ENCODE peak calls at places on chromosomes 12 and 14, in six cellular contexts. Z is IMR-90, D is endothelial cell of umbilical vein, I is A549, Y is stomach, E is erythroblast. V is an unnamed sample.

GRCh38 chr14:101478796-101479410 is 82.4 kb upstream of the DIO3 start:
- DNase-seq in Z (no peak), E (no peak), I (no peak), D (no peak), Y (peak), V (peak)

GRCh38 chr12:52975204-52975603 is 26.3 kb downstream of the KRT18 start:
- DNase-seq in D (no peak), Z (peak), Y (no peak), E (no peak), I (no peak), V (no peak)

GRCh38 chr14:51922624-51923023 is 62.2 kb downstream of the GNG2 start:
- DNase-seq in D (no peak), Z (peak), I (no peak), E (no peak), Y (no peak), V (peak)

GRCh38 chr14:22848391-22849164 is 12.2 kb downstream of the MMP14 start:
- DNase-seq in E (no peak), Y (peak), I (no peak), D (peak), Z (peak), V (peak)

GRCh38 chr14:105087963-105088811 is 23.0 kb upstream of the GPR132 start:
- DNase-seq in D (no peak), I (peak), Z (peak), Y (peak), E (no peak), V (peak)

GRCh38 chr12:45138609-45139008 is 77.3 kb upstream of the ANO6 start:
- DNase-seq in D (no peak), Y (no peak), E (no peak), Z (no peak), I (no peak), V (no peak)

GRCh38 chr12:55743131-55743921 is 404 bp downstream of the GDF11 start:
- DNase-seq in I (peak), Z (peak), Y (peak), D (peak), E (peak), V (peak)

GRCh38 chr14:29937116-29937515 is 9.5 kb upstream of the PRKD1 start:
- DNase-seq in D (no peak), Z (peak), I (peak), E (no peak), Y (no peak), V (no peak)

GRCh38 chr12:85803923-85804322 is 32.3 kb downstream of the RASSF9 start:
- DNase-seq in Z (no peak), I (no peak), Y (no peak), D (no peak), E (no peak), V (no peak)

GRCh38 chr12:72094490-72094889 is 155.8 kb downstream of the TPH2 start:
- DNase-seq in E (no peak), I (no peak), Y (no peak), Z (no peak), D (no peak), V (no peak)

GRCh38 chr12:65500121-65500846 is 221.8 kb downstream of the MSRB3 start:
- DNase-seq in E (no peak), I (no peak), Z (peak), D (peak), Y (no peak), V (no peak)

GRCh38 chr12:70660620-70661219 is 23.5 kb upstream of the PTPRB start:
- DNase-seq in E (peak), Z (peak), Y (no peak), I (peak), D (peak), V (no peak)
- TF ChIP-seq POLR2A in E (peak), Z (no peak), Y (no peak), I (no peak), D (no peak), V (no peak)

DNA sequence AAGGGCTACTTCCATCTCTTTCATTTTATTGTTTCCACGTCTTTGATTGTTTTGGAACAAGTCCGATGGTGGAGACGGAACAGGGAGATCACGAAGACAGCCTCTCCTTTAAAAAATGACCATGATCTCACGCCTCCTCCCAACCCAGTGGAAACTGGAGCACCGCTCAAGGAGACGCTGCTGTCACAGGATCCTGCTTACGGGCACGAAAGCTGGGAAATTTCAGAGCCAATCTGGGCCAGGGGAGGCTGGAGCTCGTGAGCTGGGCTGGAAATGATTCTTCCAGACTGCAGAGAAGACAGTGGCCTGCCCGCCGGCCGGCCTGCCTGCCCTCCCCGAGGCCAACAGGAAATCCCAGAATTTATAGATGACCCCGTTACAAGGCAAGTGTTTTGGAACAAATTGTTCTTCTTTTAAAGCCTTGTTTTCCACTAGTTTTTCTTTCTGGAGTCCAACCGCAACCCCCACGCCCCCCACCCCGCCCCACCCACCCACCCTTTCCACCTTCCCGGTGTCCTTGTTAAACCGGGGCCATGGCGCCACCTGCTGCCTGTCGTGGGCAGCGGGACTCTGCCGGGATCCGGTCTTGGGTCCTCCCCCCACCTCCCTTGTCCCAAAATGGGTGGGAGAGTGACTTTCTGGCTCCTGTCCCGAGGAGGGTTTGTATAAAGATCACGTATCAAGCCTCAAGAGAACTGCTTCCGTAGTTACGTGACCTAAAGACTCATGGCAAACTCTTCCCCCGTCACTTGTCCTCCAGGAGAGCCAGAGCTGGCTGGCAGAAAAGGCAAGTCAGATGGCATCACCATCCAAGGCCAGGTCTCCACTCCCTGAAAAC is 40.3 kb downstream of the MAP1LC3B2 start:
- DNase-seq in Z (peak), D (peak), I (peak), Y (peak), E (peak), V (peak)
- TF ChIP-seq POLR2A in Z (no peak), D (no peak), I (no peak), Y (no peak), E (no peak), V (no peak)

DNA sequence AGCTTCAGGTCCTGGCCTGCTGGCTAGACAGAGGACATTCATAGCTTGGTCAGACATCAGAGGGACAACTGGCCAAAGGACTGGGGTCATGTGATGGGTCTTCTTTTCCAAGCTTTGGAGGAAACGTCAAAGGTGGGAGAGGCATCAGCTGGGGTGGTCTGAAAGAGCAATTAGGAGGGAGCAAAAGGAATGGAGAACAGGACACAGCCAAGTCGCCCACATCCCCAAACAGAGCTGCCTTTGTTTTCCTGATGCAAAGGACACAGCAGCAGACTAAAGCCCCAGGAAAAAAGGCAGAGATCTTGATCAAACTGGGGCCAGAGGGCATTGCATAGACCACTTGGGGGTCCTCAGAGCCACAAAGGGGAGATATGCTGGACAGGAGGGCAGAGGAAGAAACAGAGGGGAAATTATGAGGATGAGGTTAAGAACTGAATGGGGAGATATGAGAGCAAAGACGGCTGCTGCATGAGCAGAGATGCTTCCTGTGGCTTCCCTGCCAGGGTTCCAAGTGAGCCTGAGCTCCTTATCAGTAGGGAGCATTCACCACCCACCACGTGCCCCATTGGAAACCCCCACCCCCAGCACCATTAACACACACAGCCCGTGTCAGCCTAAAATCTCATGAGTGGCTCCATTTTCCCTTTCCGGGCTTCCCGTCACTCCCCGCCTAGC is 62.4 kb downstream of the ANO2 start:
- DNase-seq in I (no peak), Y (no peak), D (no peak), E (no peak), Z (no peak), V (no peak)
- TF ChIP-seq POLR2A in I (no peak), Y (no peak), D (no peak), E (no peak), Z (no peak), V (no peak)

DNA sequence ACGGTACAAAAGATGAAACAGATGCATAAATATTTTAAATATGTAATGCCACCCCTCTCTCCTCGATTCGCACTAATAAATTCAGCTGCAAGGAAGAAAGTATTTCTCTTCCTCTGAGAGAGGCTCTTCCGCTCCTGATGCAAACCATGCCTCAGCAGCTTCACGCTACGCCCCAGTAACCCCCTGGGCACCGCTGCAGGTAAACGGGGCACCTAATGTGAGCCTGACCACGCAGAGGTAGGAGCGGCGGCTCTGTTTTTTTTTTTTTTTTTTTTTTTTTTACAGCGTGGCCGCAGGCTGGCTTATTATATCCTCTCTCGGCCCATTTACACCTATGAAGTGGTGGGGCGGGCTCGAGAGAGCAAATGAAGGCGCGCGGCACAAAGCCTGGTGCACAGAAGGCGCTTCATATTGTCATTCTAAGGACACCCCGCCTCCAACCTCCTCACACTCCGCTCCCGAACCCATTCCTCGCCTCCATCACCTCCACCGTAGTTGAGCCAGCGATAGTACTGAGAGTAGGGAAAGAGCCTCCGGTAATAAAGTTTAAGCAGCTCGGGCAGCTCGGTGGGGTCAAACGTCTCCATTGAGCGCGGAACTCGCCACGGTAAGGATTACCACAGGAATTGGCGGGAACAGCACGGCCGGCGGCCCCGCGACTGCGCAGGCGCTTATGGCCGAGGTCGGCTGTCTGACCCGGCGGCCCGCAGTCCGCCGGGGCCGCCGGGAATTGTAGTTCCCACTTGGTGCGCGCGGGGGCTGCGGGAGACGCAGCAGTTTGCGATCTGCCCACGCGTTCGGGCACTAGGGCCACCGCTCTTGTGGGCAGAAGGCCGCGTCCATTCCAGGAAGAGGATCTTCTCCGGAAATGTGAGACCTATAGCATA is at the start of gene PRIM1:
- DNase-seq in D (peak), I (peak), E (peak), Z (peak), Y (peak), V (peak)
- TF ChIP-seq POLR2A in D (peak), I (peak), E (peak), Z (no peak), Y (no peak), V (no peak)

DNA sequence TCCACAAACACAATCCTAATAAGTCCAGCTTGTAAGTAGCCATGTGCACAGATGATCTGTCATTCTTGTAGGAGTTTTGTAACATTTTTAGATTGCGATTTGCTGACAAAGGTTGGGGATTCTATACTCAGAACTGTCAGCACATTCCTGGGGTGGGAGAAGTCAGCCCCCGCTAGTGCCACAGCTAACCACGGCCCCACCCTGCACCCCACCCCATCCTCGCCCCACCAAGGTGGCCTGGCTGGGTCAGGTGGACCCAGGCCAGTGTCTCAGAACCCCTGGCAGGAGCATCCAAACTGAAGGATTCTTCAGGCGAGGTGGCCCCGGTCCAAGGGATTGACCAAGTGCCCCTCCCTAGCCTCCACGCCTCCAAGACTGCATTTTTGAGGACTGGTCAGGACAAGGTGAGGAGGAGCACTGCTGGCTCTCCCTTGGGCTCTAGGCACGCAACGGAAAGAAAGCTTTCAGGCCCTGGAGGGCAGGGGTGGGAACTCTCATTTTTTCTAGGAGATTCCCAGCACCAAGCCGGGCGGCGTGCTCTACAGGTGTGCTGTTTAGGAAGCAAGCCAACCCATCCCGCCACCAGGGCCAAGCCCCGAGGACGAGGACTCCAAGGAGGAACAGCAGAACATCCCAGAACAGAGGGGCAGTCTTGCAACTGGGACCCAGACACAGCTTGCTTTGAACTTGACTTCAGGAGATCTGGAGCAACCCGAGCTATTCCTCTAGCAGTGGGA is 172.8 kb downstream of the BCL11B start:
- DNase-seq in E (no peak), Z (no peak), I (no peak), D (no peak), Y (no peak), V (no peak)
- TF ChIP-seq POLR2A in E (no peak), Z (no peak), I (no peak), D (no peak), Y (no peak), V (no peak)

GRCh38 chr12:54082402-54082892 is 28.8 kb downstream of the HOXC4 start:
- DNase-seq in I (no peak), D (no peak), E (no peak), Z (no peak), Y (peak), V (peak)
- TF ChIP-seq POLR2A in I (no peak), D (no peak), E (no peak), Z (no peak), Y (no peak), V (no peak)

GRCh38 chr12:6570264-6570887 is 2.3 kb upstream of the NOP2 start:
- DNase-seq in D (peak), E (peak), Z (no peak), I (peak), Y (peak), V (no peak)
- TF ChIP-seq POLR2A in D (no peak), E (no peak), Z (no peak), I (no peak), Y (no peak), V (no peak)